ENCODE peak calls at places on chromosomes 2 and 18, in ten cellular contexts. X, G, S, Y, M, Z, J, O, U and H are unnamed samples. For H3K4me1, the result is how much of the 10 kb centered on the place peaks cover.

GRCh38 chr18:74139888-74140287 is 7.7 kb downstream of the FBXO15 start:
- DNase-seq in U (peak), J (no peak), M (no peak), O (no peak), Z (no peak), S (no peak), Y (no peak), G (peak), X (peak), H (no peak)

GRCh38 chr18:56085561-56085960 is 497.6 kb upstream of the TCF4 start:
- DNase-seq in U (peak), S (no peak), M (no peak), O (no peak), J (no peak), Y (no peak), X (peak), G (peak), Z (no peak), H (no peak)

GRCh38 chr18:3652380-3653262 is 202.6 kb downstream of the TGIF1 start:
- DNase-seq in G (peak), J (peak), Y (peak), O (no peak), X (peak), M (no peak), U (peak), S (peak), Z (peak), H (peak)

GRCh38 chr2:229129738-229130371 is 141.2 kb downstream of the PID1 start:
- DNase-seq in U (no peak), M (no peak), S (peak), X (peak), Y (peak), O (no peak), G (peak), J (peak), Z (no peak), H (no peak)

GRCh38 chr2:234447189-234447588 is 49.7 kb downstream of the ARL4C start:
- DNase-seq in U (no peak), Y (no peak), S (no peak), M (no peak), Z (no peak), G (no peak), O (no peak), X (no peak), J (no peak), H (no peak)

GRCh38 chr2:127658641-127659407 is 12.9 kb downstream of the GPR17 start:
- DNase-seq in S (no peak), Z (peak), O (peak), G (no peak), Y (peak), M (no peak), X (no peak), U (no peak), J (no peak), H (no peak)

GRCh38 chr2:71687412-71687811 is 234.1 kb downstream of the DYSF start:
- DNase-seq in G (no peak), J (no peak), O (no peak), M (peak), U (no peak), Z (no peak), Y (peak), S (no peak), X (no peak), H (no peak)

GRCh38 chr18:50563376-50563775 is 3.5 kb downstream of the MAPK4 start:
- DNase-seq in J (no peak), G (no peak), X (no peak), M (no peak), Y (no peak), S (no peak), U (no peak), Z (no peak), O (no peak), H (no peak)

GRCh38 chr18:52499018-52499417 is 159.0 kb downstream of the DCC start:
- DNase-seq in Z (no peak), X (no peak), M (no peak), J (no peak), S (no peak), U (no peak), Y (no peak), O (no peak), G (no peak), H (no peak)

GRCh38 chr2:207676827-207677354 is 34.5 kb upstream of the CCNYL1 start:
- DNase-seq in Y (no peak), S (no peak), O (no peak), M (no peak), G (peak), J (peak), X (peak), Z (no peak), U (peak), H (no peak)

GRCh38 chr2:30272761-30273573 is 41.6 kb downstream of the LBH start:
- DNase-seq in U (peak), X (peak), S (no peak), M (no peak), J (no peak), Y (no peak), G (peak), O (no peak), Z (no peak), H (no peak)

GRCh38 chr2:145228506-145228905 is 708.6 kb upstream of the ZEB2 start:
- DNase-seq in M (no peak), X (peak), O (no peak), J (no peak), G (peak), U (peak), Z (no peak), Y (no peak), S (peak), H (no peak)

GRCh38 chr2:39265315-39265714 is 21.5 kb upstream of the CDKL4 start:
- DNase-seq in O (no peak), U (no peak), G (no peak), J (no peak), M (no peak), X (no peak), Y (no peak), Z (no peak), S (no peak), H (no peak)

GRCh38 chr18:55353806-55354205 is 234.2 kb downstream of the TCF4 start:
- DNase-seq in Z (no peak), J (no peak), Y (no peak), O (no peak), U (no peak), X (peak), M (no peak), G (peak), S (no peak), H (no peak)

GRCh38 chr2:148901142-148901541 is 26.1 kb downstream of the KIF5C start:
- DNase-seq in Z (no peak), Y (no peak), X (no peak), S (no peak), M (no peak), J (no peak), O (no peak), G (no peak), U (no peak), H (no peak)

GRCh38 chr2:154338359-154338967 is 360.0 kb upstream of the KCNJ3 start:
- DNase-seq in X (no peak), M (no peak), S (no peak), Z (no peak), O (no peak), Y (no peak), U (no peak), J (no peak), G (no peak), H (no peak)

GRCh38 chr2:127637725-127638252 is 8.2 kb upstream of the GPR17 start:
- DNase-seq in U (peak), G (peak), Y (no peak), M (peak), X (peak), Z (no peak), S (no peak), O (peak), J (no peak), H (no peak)

GRCh38 chr2:128654404-128654803 is 335.7 kb upstream of the HS6ST1 start:
- DNase-seq in X (no peak), Y (peak), G (no peak), M (no peak), Z (no peak), U (no peak), S (no peak), J (peak), O (no peak), H (no peak)

GRCh38 chr2:61277756-61278155 is 115.8 kb downstream of the C2orf74 start:
- DNase-seq in Z (no peak), J (no peak), Y (no peak), G (no peak), U (no peak), S (no peak), M (no peak), O (no peak), X (no peak), H (no peak)

GRCh38 chr2:67304300-67304890 is 92.7 kb upstream of the ETAA1 start:
- DNase-seq in X (no peak), G (no peak), M (no peak), J (no peak), O (no peak), S (no peak), U (no peak), Y (no peak), Z (no peak), H (no peak)

GRCh38 chr2:156110890-156111289 is 221.6 kb downstream of the NR4A2 start:
- DNase-seq in G (no peak), Z (no peak), S (peak), M (peak), X (peak), Y (no peak), O (no peak), U (no peak), J (no peak), H (peak)

GRCh38 chr2:63614448-63614968 is 25.7 kb downstream of the MDH1 start:
- DNase-seq in J (no peak), X (peak), O (no peak), M (no peak), U (peak), S (no peak), G (peak), Z (no peak), Y (no peak), H (no peak)

GRCh38 chr2:219416233-219416598 is 2.0 kb upstream of the DES start:
- DNase-seq in U (no peak), J (no peak), X (no peak), M (no peak), S (no peak), O (no peak), Z (no peak), G (no peak), Y (no peak), H (no peak)

GRCh38 chr18:35029103-35029502 is 12.1 kb upstream of the MAPRE2 start:
- DNase-seq in Z (peak), M (no peak), X (peak), U (peak), G (peak), J (peak), Y (no peak), O (no peak), S (no peak), H (no peak)

GRCh38 chr18:71114550-71115210 is 825.8 kb downstream of the SOCS6 start:
- DNase-seq in X (no peak), G (no peak), Y (no peak), O (no peak), J (no peak), M (no peak), Z (no peak), S (no peak), U (no peak), H (no peak)

GRCh38 chr18:39841133-39842041 is 2113.6 kb upstream of the PIK3C3 start:
- DNase-seq in S (peak), O (peak), Z (no peak), G (peak), J (peak), M (peak), X (peak), U (peak), Y (peak), H (peak)

GRCh38 chr2:82234283-82234682 is 1929.7 kb upstream of the LRRTM1 start:
- DNase-seq in Z (no peak), O (no peak), S (no peak), M (no peak), X (no peak), U (no peak), G (no peak), Y (no peak), J (no peak), H (no peak)

GRCh38 chr2:73822276-73822675 is 6.5 kb upstream of the STAMBP start:
- DNase-seq in M (no peak), G (no peak), J (no peak), U (no peak), Z (no peak), X (no peak), O (no peak), S (no peak), Y (no peak), H (no peak)
- H3K4me1 ChIP-seq in M (under half), G (under half), J (under half), U (under half), Z (under half), X (under half), O (under half), S (under half), Y (under half), H (under half)

GRCh38 chr2:237097326-237097910 is 11.7 kb downstream of the COPS8 start:
- DNase-seq in U (no peak), Z (no peak), J (no peak), Y (no peak), O (no peak), G (no peak), S (no peak), M (no peak), X (peak), H (no peak)

GRCh38 chr2:237096911-237097310 is 11.2 kb downstream of the COPS8 start:
- DNase-seq in O (no peak), U (peak), X (peak), M (no peak), Y (no peak), S (no peak), Z (no peak), J (no peak), G (peak), H (no peak)

GRCh38 chr2:237099804-237100203 is 14.1 kb downstream of the COPS8 start:
- DNase-seq in Y (no peak), U (no peak), O (no peak), M (no peak), G (no peak), J (no peak), X (no peak), Z (no peak), S (no peak), H (no peak)

GRCh38 chr2:237096201-237096600 is 10.5 kb downstream of the COPS8 start:
- DNase-seq in U (no peak), X (no peak), Y (no peak), M (no peak), O (no peak), S (no peak), Z (no peak), G (no peak), J (no peak), H (no peak)

GRCh38 chr2:237097911-237098702 is 12.4 kb downstream of the COPS8 start:
- DNase-seq in Y (no peak), S (no peak), J (no peak), M (no peak), X (peak), U (peak), G (peak), O (no peak), Z (no peak), H (no peak)
- H3K27ac ChIP-seq in Y (no peak), S (no peak), J (no peak), M (no peak), X (peak), U (no peak), G (no peak), O (no peak), Z (no peak), H (peak)

GRCh38 chr18:76446321-76446720 is 48.7 kb downstream of the ZNF516 start:
- DNase-seq in J (peak), Z (no peak), U (no peak), M (peak), X (peak), S (no peak), Y (peak), O (no peak), G (no peak), H (no peak)
- H3K4me1 ChIP-seq in J (under half), Z (half or more), U (under half), M (under half), X (half or more), S (under half), Y (under half), O (under half), G (under half), H (half or more)

DNA sequence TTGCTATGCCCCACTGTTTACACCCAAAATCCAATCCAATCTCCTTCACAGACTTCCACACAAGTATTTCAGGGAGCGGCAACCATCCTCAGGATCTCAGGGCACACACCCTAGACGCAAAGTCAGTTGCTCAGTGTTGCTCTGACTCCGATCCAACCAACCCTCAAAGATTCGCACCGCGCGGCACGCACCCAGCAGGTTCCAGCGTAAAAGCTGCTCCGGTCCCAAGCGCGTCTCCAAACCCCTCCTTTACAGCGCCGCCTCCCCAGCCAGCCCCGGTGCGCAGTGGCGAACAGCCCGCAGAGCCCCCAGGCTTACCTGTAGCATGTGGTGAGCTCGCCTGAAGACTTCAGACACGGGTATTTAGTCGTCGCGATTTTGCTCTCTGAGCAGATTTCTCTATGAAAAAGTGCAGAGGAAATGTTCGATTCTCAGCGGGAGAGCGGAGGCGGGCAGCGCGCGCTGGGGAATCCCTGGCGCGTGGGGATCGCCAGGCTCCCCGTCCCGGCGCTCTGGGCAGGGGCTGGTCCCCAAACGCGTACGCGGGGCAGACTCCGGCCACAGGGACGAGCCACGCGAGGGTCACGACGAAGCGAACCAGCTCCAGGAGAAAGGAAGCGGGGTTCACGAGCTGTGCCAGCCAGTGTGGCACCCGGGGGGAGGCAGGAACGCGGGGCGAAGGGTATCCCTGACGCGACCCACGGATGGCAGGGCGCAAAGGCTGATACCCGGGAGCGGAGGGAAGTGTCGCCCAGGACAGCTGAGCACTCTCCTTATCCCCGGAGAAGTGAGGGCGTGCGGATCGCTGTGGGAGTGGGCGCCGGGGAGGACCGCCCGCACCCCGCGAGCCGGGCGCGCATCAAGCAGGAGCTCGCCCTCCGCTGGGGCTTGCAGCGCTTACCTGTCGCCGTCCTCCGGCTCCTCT is 650 bp downstream of the CCBE1 start:
- DNase-seq in O (peak), S (no peak), J (no peak), X (peak), Z (peak), Y (no peak), M (peak), U (peak), G (peak), H (no peak)
- H3K27ac ChIP-seq in O (peak), S (no peak), J (peak), X (no peak), Z (no peak), Y (no peak), M (no peak), U (peak), G (peak), H (peak)

GRCh38 chr2:98457045-98457696 is 12.5 kb downstream of the INPP4A start:
- DNase-seq in S (no peak), U (peak), X (peak), G (peak), J (no peak), Z (no peak), O (no peak), Y (no peak), M (no peak), H (no peak)

GRCh38 chr2:98459776-98460175 is 15.1 kb downstream of the INPP4A start:
- DNase-seq in O (no peak), Z (no peak), J (peak), M (no peak), X (no peak), S (no peak), Y (no peak), G (no peak), U (peak), H (peak)

GRCh38 chr2:98460573-98461560 is 16.2 kb downstream of the INPP4A start:
- DNase-seq in O (no peak), S (no peak), J (peak), X (no peak), Y (no peak), U (no peak), G (no peak), Z (no peak), M (no peak), H (peak)

GRCh38 chr2:98458667-98459380 is 14.2 kb downstream of the INPP4A start:
- DNase-seq in Y (no peak), Z (no peak), J (no peak), X (no peak), G (no peak), U (no peak), M (no peak), O (no peak), S (no peak), H (no peak)

GRCh38 chr2:98458207-98458606 is 13.5 kb downstream of the INPP4A start:
- DNase-seq in X (peak), Z (no peak), G (peak), U (peak), J (no peak), S (no peak), M (no peak), Y (no peak), O (no peak), H (no peak)
- H3K4me1 ChIP-seq in X (under half), Z (half or more), G (under half), U (under half), J (under half), S (under half), M (under half), Y (under half), O (half or more), H (under half)

GRCh38 chr18:68429809-68430208 is 285.1 kb downstream of the TMX3 start:
- DNase-seq in J (no peak), S (no peak), X (peak), Y (no peak), U (peak), G (peak), O (no peak), Z (no peak), M (no peak), H (no peak)
- H3K27ac ChIP-seq in J (no peak), S (no peak), X (peak), Y (no peak), U (no peak), G (no peak), O (no peak), Z (no peak), M (no peak), H (no peak)

DNA sequence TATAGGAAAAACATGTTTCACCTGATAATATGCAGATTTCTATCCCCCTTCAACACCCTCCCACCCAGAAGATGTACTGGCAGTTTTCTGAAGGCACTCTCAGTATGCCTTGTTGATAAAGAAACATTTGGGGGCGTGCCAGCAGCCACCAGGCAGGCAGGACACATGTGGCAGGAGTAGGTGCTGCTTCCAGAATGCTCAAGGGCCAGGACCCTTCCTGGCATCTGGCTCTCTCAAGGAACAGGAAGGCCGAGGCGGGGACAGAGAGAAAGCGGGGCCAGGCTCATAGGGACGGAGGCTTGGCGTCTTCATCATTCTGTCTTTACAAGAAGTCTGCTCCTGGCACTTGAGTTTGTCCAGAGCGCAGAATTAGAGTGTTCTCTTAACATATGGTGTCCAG is 121.6 kb downstream of the FAM210A start:
- DNase-seq in O (no peak), J (no peak), S (no peak), Z (no peak), M (no peak), G (no peak), X (no peak), U (no peak), Y (no peak), H (no peak)
- H3K4me1 ChIP-seq in O (under half), J (under half), S (under half), Z (under half), M (under half), G (under half), X (under half), U (under half), Y (under half), H (under half)

DNA sequence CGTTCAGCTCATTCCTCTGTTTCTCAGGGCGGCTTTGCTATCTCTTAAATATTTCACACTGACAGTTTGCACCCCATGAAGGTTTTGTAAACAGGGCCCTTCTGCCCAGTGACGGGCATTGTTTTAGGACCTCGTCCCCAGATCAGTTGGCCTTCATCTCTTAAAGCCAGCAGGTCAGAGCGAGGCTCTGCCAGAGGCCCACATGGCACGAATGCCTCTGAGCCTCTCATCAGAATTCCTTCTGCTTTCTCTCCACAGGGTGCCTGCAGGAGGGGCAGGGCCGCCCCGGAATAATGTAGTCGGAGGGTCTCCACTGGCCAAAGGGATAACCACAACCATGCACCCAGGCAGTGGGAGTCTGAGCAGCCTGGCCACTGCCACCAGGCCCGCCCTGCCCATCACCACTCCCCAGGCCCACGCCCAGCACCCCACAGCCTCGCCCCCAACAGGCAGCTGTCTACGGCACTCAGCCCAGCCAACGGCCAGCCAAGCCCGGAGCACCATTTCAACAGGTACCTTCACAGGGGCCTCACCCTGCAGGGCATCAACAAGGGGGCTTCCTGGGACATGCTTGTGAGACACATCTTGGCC is 177.0 kb downstream of the SEPTIN10 start:
- DNase-seq in X (no peak), G (no peak), Z (no peak), S (no peak), J (no peak), M (no peak), Y (peak), O (peak), U (no peak), H (no peak)
- H3K27ac ChIP-seq in X (no peak), G (no peak), Z (peak), S (no peak), J (peak), M (no peak), Y (peak), O (no peak), U (no peak), H (peak)

GRCh38 chr2:46317092-46317486 is 19.9 kb downstream of the EPAS1 start:
- DNase-seq in U (no peak), M (no peak), G (no peak), Y (no peak), S (no peak), Z (no peak), O (no peak), J (no peak), X (no peak), H (no peak)
- H3K4me1 ChIP-seq in U (under half), M (half or more), G (under half), Y (under half), S (under half), Z (half or more), O (half or more), J (under half), X (half or more), H (half or more)